ENCODE peak calls at places on chromosomes 4 and X, in ten cellular contexts. Q is HFFc6, O is colonic mucosa, X is HFF-Myc, D is tibial artery, V is T-helper 9 cell, I is NCI-H2029 treated with DMSO at 0.1 percent for 48 hours, U is lung microvascular endothelial cell, A is IMR-90, H is H9. W is an unnamed sample.

GRCh38 chrX:154013614-154014360 is 5.9 kb downstream of the IRAK1 start:
- DNase-seq in Q (no peak), O (no peak), X (no peak), D (no peak), V (peak; percentile 37), I (no peak), U (peak; percentile 62), A (peak; percentile 10), H (peak; percentile 63), W (peak; percentile 36)

GRCh38 chr4:22970665-22971064 is 277.9 kb downstream of the GBA3 start:
- DNase-seq in Q (no peak), O (no peak), X (no peak), D (no peak), V (no peak), I (no peak), U (no peak), A (no peak), H (no peak), W (no peak)

GRCh38 chr4:164383187-164384181 is 370.4 kb upstream of the SMIM31 start:
- DNase-seq in Q (no peak), O (no peak), X (no peak), D (peak; percentile 70), V (no peak), I (no peak), U (peak; percentile 33), A (peak; percentile 0), H (peak; percentile 65), W (peak; percentile 7)

GRCh38 chr4:8205241-8205707 is 6.2 kb downstream of the SH3TC1 start:
- DNase-seq in Q (no peak), O (no peak), X (no peak), D (no peak), V (no peak), I (no peak), U (no peak), A (peak; percentile 38), H (no peak), W (no peak)

GRCh38 chr4:48109413-48110263 is 24.4 kb downstream of the TXK start:
- DNase-seq in Q (peak; percentile 19), O (peak; percentile 28), X (peak; percentile 37), D (no peak), V (no peak), I (no peak), U (peak; percentile 51), A (peak; percentile 40), H (no peak), W (peak; percentile 74)

GRCh38 chrX:38890326-38890725 is 89.1 kb downstream of the MID1IP1 start:
- DNase-seq in Q (no peak), O (no peak), X (no peak), D (no peak), V (no peak), I (no peak), U (no peak), A (no peak), H (no peak), W (no peak)

GRCh38 chrX:150316564-150316963 is 46.6 kb upstream of the MAMLD1 start:
- DNase-seq in Q (no peak), O (no peak), X (no peak), D (no peak), V (no peak), I (no peak), U (no peak), A (no peak), H (peak; percentile 5), W (no peak)

GRCh38 chr4:91064157-91064853 is 937.1 kb downstream of the CCSER1 start:
- DNase-seq in Q (no peak), O (no peak), X (no peak), D (no peak), V (no peak), I (peak; percentile 16), U (no peak), A (no peak), H (no peak), W (peak; percentile 63)

GRCh38 chrX:132740316-132741123 is 217.9 kb downstream of the HS6ST2 start:
- DNase-seq in Q (no peak), O (no peak), X (no peak), D (no peak), V (no peak), I (no peak), U (peak; percentile 4), A (no peak), H (no peak), W (peak; percentile 17)

GRCh38 chrX:63421411-63421810 is 70.3 kb upstream of the SPIN4 start:
- DNase-seq in Q (no peak), O (no peak), X (no peak), D (no peak), V (no peak), I (no peak), U (no peak), A (no peak), H (no peak), W (no peak)

GRCh38 chr4:42313872-42314271 is 83.4 kb upstream of the SHISA3 start:
- DNase-seq in Q (no peak), O (no peak), X (no peak), D (no peak), V (no peak), I (no peak), U (no peak), A (no peak), H (no peak), W (no peak)

GRCh38 chr4:121272526-121272925 is 108.3 kb downstream of the QRFPR start:
- DNase-seq in Q (peak; percentile 74), O (no peak), X (peak; percentile 53), D (no peak), V (no peak), I (no peak), U (no peak), A (peak; percentile 55), H (no peak), W (peak; percentile 84)

GRCh38 chrX:132592880-132593279 is 104.0 kb upstream of the MBNL3 start:
- DNase-seq in Q (no peak), O (no peak), X (no peak), D (no peak), V (no peak), I (peak; percentile 84), U (peak; percentile 8), A (no peak), H (peak; percentile 29), W (peak; percentile 26)

GRCh38 chrX:149758068-149758714 is 15.7 kb upstream of the HSFX1 start:
- DNase-seq in Q (no peak), O (no peak), X (no peak), D (no peak), V (no peak), I (no peak), U (no peak), A (no peak), H (no peak), W (no peak)

GRCh38 chr4:83556836-83557235 is 20.9 kb downstream of the GPAT3 start:
- DNase-seq in Q (no peak), O (no peak), X (no peak), D (no peak), V (no peak), I (no peak), U (no peak), A (no peak), H (no peak), W (no peak)

GRCh38 chr4:14917305-14917647 is 85.0 kb upstream of the CPEB2 start:
- DNase-seq in Q (no peak), O (no peak), X (no peak), D (no peak), V (no peak), I (no peak), U (no peak), A (no peak), H (no peak), W (no peak)

GRCh38 chrX:95290455-95290854 is 1394.2 kb upstream of the DIAPH2 start:
- DNase-seq in Q (no peak), O (no peak), X (no peak), D (no peak), V (no peak), I (no peak), U (no peak), A (no peak), H (no peak), W (no peak)

GRCh38 chrX:103063191-103063845 is 653 bp downstream of the BEX1 start:
- DNase-seq in Q (peak; percentile 4), O (no peak), X (peak; percentile 11), D (no peak), V (no peak), I (no peak), U (peak; percentile 34), A (peak; percentile 12), H (peak; percentile 53), W (peak; percentile 54)

GRCh38 chr4:8419222-8420041 is 21.1 kb downstream of the ACOX3 start:
- DNase-seq in Q (peak; percentile 54), O (no peak), X (peak; percentile 31), D (no peak), V (no peak), I (no peak), U (no peak), A (peak; percentile 57), H (no peak), W (peak; percentile 51)

GRCh38 chr4:108834167-108834566 is 71.3 kb upstream of the ETNPPL start:
- DNase-seq in Q (peak; percentile 68), O (no peak), X (peak; percentile 54), D (no peak), V (no peak), I (no peak), U (no peak), A (peak; percentile 87), H (no peak), W (peak; percentile 40)

GRCh38 chr4:2712261-2712842 is 43.8 kb downstream of the TNIP2 start:
- DNase-seq in Q (no peak), O (no peak), X (no peak), D (peak; percentile 19), V (no peak), I (no peak), U (peak; percentile 47), A (no peak), H (peak; percentile 64), W (peak; percentile 72)

W was measured in choroid plexus epithelial cell.